ENCODE peak calls at places on chromosomes 4 and X, in eight cellular contexts. One of them, this sample, is unnamed.
A peak's percentile ranks its signal among the peaks of the same experiment; 100 is the strongest.

GRCh38 chr4:173490256-173490655 is 39.8 kb downstream of the HAND2 start:
- DNase-seq in fibroblast of mammary gland: no peak
- DNase-seq in sigmoid colon: no peak
- DNase-seq in lung: no peak
- DNase-seq in chondrocyte: no peak
- DNase-seq in adrenal gland: no peak
- DNase-seq in WTC11: no peak
- DNase-seq in dorsolateral prefrontal cortex: no peak
- DNase-seq in this sample: no peak

GRCh38 chrX:27966492-27966891 is 14.8 kb downstream of the DCAF8L1 start:
- DNase-seq in fibroblast of mammary gland: no peak
- DNase-seq in sigmoid colon: no peak
- DNase-seq in lung: no peak
- DNase-seq in chondrocyte: no peak
- DNase-seq in adrenal gland: no peak
- DNase-seq in WTC11: no peak
- DNase-seq in dorsolateral prefrontal cortex: no peak
- DNase-seq in this sample: no peak

GRCh38 chr4:157005193-157005592 is 33.6 kb upstream of the PDGFC start:
- DNase-seq in fibroblast of mammary gland: no peak
- DNase-seq in sigmoid colon: no peak
- DNase-seq in lung: no peak
- DNase-seq in chondrocyte: no peak
- DNase-seq in adrenal gland: no peak
- DNase-seq in WTC11: no peak
- DNase-seq in dorsolateral prefrontal cortex: no peak
- DNase-seq in this sample: no peak

GRCh38 chr4:101265816-101266172 is 81.5 kb downstream of the PPP3CA start:
- DNase-seq in fibroblast of mammary gland: no peak
- DNase-seq in sigmoid colon: no peak
- DNase-seq in lung: no peak
- DNase-seq in chondrocyte: no peak
- DNase-seq in adrenal gland: no peak
- DNase-seq in WTC11: no peak
- DNase-seq in dorsolateral prefrontal cortex: no peak
- DNase-seq in this sample: no peak

GRCh38 chr4:138910914-138911336 is 104.7 kb upstream of the NOCT start:
- DNase-seq in fibroblast of mammary gland: peak; percentile 70
- DNase-seq in sigmoid colon: peak; percentile 81
- DNase-seq in lung: peak; percentile 78
- DNase-seq in chondrocyte: no peak
- DNase-seq in adrenal gland: peak; percentile 39
- DNase-seq in WTC11: peak; percentile 24
- DNase-seq in dorsolateral prefrontal cortex: peak; percentile 76
- DNase-seq in this sample: no peak

GRCh38 chr4:151669990-151670389 is 90.8 kb downstream of the GATB start:
- DNase-seq in fibroblast of mammary gland: no peak
- DNase-seq in sigmoid colon: no peak
- DNase-seq in lung: no peak
- DNase-seq in chondrocyte: no peak
- DNase-seq in adrenal gland: no peak
- DNase-seq in WTC11: no peak
- DNase-seq in dorsolateral prefrontal cortex: no peak
- DNase-seq in this sample: no peak

GRCh38 chr4:154425514-154425913 is 66.1 kb downstream of the DCHS2 start:
- DNase-seq in fibroblast of mammary gland: no peak
- DNase-seq in sigmoid colon: no peak
- DNase-seq in lung: no peak
- DNase-seq in chondrocyte: no peak
- DNase-seq in adrenal gland: no peak
- DNase-seq in WTC11: no peak
- DNase-seq in dorsolateral prefrontal cortex: no peak
- DNase-seq in this sample: no peak

GRCh38 chrX:51737062-51737461 is 6.2 kb upstream of the GSPT2 start:
- DNase-seq in fibroblast of mammary gland: no peak
- DNase-seq in sigmoid colon: no peak
- DNase-seq in lung: no peak
- DNase-seq in chondrocyte: no peak
- DNase-seq in adrenal gland: no peak
- DNase-seq in WTC11: no peak
- DNase-seq in dorsolateral prefrontal cortex: no peak
- DNase-seq in this sample: no peak

GRCh38 chr4:186217733-186218293 is 9.5 kb upstream of the KLKB1 start:
- DNase-seq in fibroblast of mammary gland: no peak
- DNase-seq in sigmoid colon: no peak
- DNase-seq in lung: no peak
- DNase-seq in chondrocyte: no peak
- DNase-seq in adrenal gland: no peak
- DNase-seq in WTC11: no peak
- DNase-seq in dorsolateral prefrontal cortex: no peak
- DNase-seq in this sample: no peak

GRCh38 chr4:72842323-72842722 is 227.2 kb downstream of the COX18 start:
- DNase-seq in fibroblast of mammary gland: no peak
- DNase-seq in sigmoid colon: no peak
- DNase-seq in lung: no peak
- DNase-seq in chondrocyte: no peak
- DNase-seq in adrenal gland: no peak
- DNase-seq in WTC11: no peak
- DNase-seq in dorsolateral prefrontal cortex: no peak
- DNase-seq in this sample: no peak

GRCh38 chrX:118502121-118502794 is 6.6 kb downstream of the DOCK11 start:
- DNase-seq in fibroblast of mammary gland: no peak
- DNase-seq in sigmoid colon: no peak
- DNase-seq in lung: no peak
- DNase-seq in chondrocyte: no peak
- DNase-seq in adrenal gland: no peak
- DNase-seq in WTC11: no peak
- DNase-seq in dorsolateral prefrontal cortex: no peak
- DNase-seq in this sample: no peak

GRCh38 chr4:145132521-145133098 is 34.5 kb downstream of the ABCE1 start:
- DNase-seq in fibroblast of mammary gland: peak; percentile 29
- DNase-seq in sigmoid colon: no peak
- DNase-seq in lung: no peak
- DNase-seq in chondrocyte: no peak
- DNase-seq in adrenal gland: peak; percentile 9
- DNase-seq in WTC11: no peak
- DNase-seq in dorsolateral prefrontal cortex: no peak
- DNase-seq in this sample: peak; percentile 37

GRCh38 chrX:32687379-32687778 is 524.0 kb downstream of the DMD start:
- DNase-seq in fibroblast of mammary gland: no peak
- DNase-seq in sigmoid colon: no peak
- DNase-seq in lung: no peak
- DNase-seq in chondrocyte: no peak
- DNase-seq in adrenal gland: no peak
- DNase-seq in WTC11: no peak
- DNase-seq in dorsolateral prefrontal cortex: no peak
- DNase-seq in this sample: no peak

GRCh38 chr4:150583287-150584197 is 1.6 kb downstream of the MAB21L2 start:
- DNase-seq in fibroblast of mammary gland: no peak
- DNase-seq in sigmoid colon: peak; percentile 85
- DNase-seq in lung: no peak
- DNase-seq in chondrocyte: peak; percentile 92
- DNase-seq in adrenal gland: no peak
- DNase-seq in WTC11: peak; percentile 49
- DNase-seq in dorsolateral prefrontal cortex: peak; percentile 39
- DNase-seq in this sample: no peak

GRCh38 chrX:68985135-68985725 is 156.4 kb downstream of the EFNB1 start:
- DNase-seq in fibroblast of mammary gland: no peak
- DNase-seq in sigmoid colon: no peak
- DNase-seq in lung: no peak
- DNase-seq in chondrocyte: no peak
- DNase-seq in adrenal gland: no peak
- DNase-seq in WTC11: no peak
- DNase-seq in dorsolateral prefrontal cortex: no peak
- DNase-seq in this sample: no peak

GRCh38 chr4:99458911-99459447 is 23.8 kb upstream of the ADH7 start:
- DNase-seq in fibroblast of mammary gland: no peak
- DNase-seq in sigmoid colon: no peak
- DNase-seq in lung: no peak
- DNase-seq in chondrocyte: no peak
- DNase-seq in adrenal gland: no peak
- DNase-seq in WTC11: no peak
- DNase-seq in dorsolateral prefrontal cortex: no peak
- DNase-seq in this sample: no peak

GRCh38 chrX:122703762-122704161 is 480.3 kb upstream of the GRIA3 start:
- DNase-seq in fibroblast of mammary gland: peak; percentile 29
- DNase-seq in sigmoid colon: no peak
- DNase-seq in lung: no peak
- DNase-seq in chondrocyte: no peak
- DNase-seq in adrenal gland: no peak
- DNase-seq in WTC11: no peak
- DNase-seq in dorsolateral prefrontal cortex: no peak
- DNase-seq in this sample: no peak

GRCh38 chr4:125140966-125141495 is 173.7 kb upstream of the FAT4 start:
- DNase-seq in fibroblast of mammary gland: peak; percentile 43
- DNase-seq in sigmoid colon: no peak
- DNase-seq in lung: no peak
- DNase-seq in chondrocyte: no peak
- DNase-seq in adrenal gland: no peak
- DNase-seq in WTC11: no peak
- DNase-seq in dorsolateral prefrontal cortex: no peak
- DNase-seq in this sample: no peak

DNA sequence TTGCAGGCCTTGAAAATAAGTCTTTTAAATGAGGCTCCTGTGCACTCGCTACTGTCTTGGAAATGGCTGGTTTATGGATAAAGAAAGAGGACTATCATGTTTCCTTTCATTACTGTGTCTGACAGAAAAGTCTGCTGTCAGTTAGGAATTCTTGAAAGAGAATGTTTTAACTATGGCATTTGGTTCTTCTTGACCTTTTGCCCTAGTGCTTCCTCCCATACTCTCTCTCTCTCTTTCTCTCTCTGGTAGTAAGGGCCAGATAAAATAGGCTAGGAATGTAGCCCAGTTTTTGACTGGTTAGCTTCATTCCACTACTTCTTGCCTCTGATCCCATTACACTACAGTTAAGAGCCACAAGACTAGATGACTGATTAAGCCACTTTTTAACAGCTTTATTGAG is 29.8 kb downstream of the YY2 start:
- DNase-seq in fibroblast of mammary gland: no peak
- DNase-seq in sigmoid colon: no peak
- DNase-seq in lung: no peak
- DNase-seq in chondrocyte: no peak
- DNase-seq in adrenal gland: no peak
- DNase-seq in WTC11: no peak
- DNase-seq in dorsolateral prefrontal cortex: no peak
- DNase-seq in this sample: no peak
- TF ChIP-seq CTCF in fibroblast of mammary gland: no peak
- TF ChIP-seq CTCF in sigmoid colon: no peak
- TF ChIP-seq CTCF in lung: no peak
- TF ChIP-seq CTCF in chondrocyte: no peak
- TF ChIP-seq CTCF in adrenal gland: no peak
- TF ChIP-seq CTCF in WTC11: no peak
- TF ChIP-seq CTCF in dorsolateral prefrontal cortex: no peak
- TF ChIP-seq CTCF in this sample: no peak

DNA sequence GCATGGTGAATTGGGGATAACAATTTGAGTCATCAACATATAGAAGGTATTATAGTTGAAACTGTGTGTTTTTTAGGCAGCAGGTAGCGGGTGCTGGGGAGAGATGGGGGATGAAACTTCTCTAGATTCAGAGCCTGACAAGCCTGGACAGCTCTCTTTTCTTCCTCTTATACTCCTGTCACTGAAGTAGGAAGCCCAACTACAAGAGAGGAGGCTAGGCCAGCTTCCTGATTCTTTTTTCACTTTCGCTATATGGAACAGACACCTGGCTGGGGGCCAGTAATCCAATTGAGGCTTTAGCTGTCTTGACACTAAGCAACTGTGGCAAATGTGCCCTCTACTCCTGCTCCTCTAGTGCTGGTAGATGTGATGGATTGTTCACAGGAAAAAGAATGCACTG is 69.2 kb downstream of the PHKA1 start:
- DNase-seq in fibroblast of mammary gland: no peak
- DNase-seq in sigmoid colon: no peak
- DNase-seq in lung: no peak
- DNase-seq in chondrocyte: no peak
- DNase-seq in adrenal gland: no peak
- DNase-seq in WTC11: no peak
- DNase-seq in dorsolateral prefrontal cortex: no peak
- DNase-seq in this sample: no peak
- TF ChIP-seq CTCF in fibroblast of mammary gland: no peak
- TF ChIP-seq CTCF in sigmoid colon: no peak
- TF ChIP-seq CTCF in lung: no peak
- TF ChIP-seq CTCF in chondrocyte: no peak
- TF ChIP-seq CTCF in adrenal gland: no peak
- TF ChIP-seq CTCF in WTC11: no peak
- TF ChIP-seq CTCF in dorsolateral prefrontal cortex: no peak
- TF ChIP-seq CTCF in this sample: no peak

DNA sequence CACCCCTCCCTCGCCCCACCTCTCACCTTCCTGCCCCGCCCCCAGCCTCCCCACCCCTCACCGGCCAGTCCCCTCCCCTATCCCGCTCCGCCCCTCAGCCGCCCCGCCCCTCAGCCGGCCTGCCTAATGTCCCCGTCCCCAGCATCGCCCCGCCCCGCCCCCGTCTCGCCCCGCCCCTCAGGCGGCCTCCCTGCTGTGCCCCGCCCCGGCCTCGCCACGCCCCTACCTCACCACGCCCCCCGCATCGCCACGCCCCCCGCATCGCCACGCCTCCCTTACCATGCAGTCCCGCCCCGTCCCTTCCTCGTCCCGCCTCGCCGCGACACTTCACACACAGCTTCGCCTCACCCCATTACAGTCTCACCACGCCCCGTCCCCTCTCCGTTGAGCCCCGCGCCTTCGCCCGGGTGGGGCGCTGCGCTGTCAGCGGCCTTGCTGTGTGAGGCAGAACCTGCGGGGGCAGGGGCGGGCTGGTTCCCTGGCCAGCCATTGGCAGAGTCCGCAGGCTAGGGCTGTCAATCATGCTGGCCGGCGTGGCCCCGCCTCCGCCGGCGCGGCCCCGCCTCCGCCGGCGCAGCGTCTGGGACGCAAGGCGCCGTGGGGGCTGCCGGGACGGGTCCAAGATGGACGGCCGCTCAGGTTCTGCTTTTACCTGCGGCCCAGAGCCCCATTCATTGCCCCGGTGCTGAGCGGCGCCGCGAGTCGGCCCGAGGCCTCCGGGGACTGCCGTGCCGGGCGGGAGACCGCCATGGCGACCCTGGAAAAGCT is at the start of the genes HTT and HTT-AS:
- DNase-seq in fibroblast of mammary gland: peak; percentile 89
- DNase-seq in sigmoid colon: peak; percentile 98
- DNase-seq in lung: peak; percentile 98
- DNase-seq in chondrocyte: peak; percentile 97
- DNase-seq in adrenal gland: peak; percentile 99
- DNase-seq in WTC11: peak; percentile 95
- DNase-seq in dorsolateral prefrontal cortex: peak; percentile 97
- DNase-seq in this sample: peak; percentile 97
- TF ChIP-seq CTCF in fibroblast of mammary gland: no peak
- TF ChIP-seq CTCF in sigmoid colon: no peak
- TF ChIP-seq CTCF in lung: no peak
- TF ChIP-seq CTCF in chondrocyte: peak; percentile 16
- TF ChIP-seq CTCF in adrenal gland: peak; percentile 13
- TF ChIP-seq CTCF in WTC11: no peak
- TF ChIP-seq CTCF in dorsolateral prefrontal cortex: no peak
- TF ChIP-seq CTCF in this sample: no peak

DNA sequence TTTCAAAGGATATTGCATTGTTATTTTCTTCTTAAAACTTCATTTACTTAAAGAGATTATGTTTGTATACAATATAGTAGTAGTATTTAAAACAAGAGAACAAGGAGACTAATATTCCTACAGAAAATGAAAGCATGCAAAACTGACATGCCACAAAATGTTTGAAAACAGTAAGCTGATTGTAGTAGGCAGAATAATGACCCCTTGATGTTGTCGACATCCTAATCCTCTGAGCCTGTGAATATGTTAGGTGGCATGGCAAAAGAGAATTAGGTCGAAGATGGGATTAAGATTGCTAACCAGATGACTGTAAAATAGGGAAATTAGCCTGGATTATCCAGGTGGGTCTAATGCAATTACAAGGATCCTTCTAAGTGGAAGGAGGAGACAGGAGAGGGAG is 522.2 kb upstream of the NR3C2 start:
- DNase-seq in fibroblast of mammary gland: no peak
- DNase-seq in sigmoid colon: no peak
- DNase-seq in lung: no peak
- DNase-seq in chondrocyte: no peak
- DNase-seq in adrenal gland: no peak
- DNase-seq in WTC11: no peak
- DNase-seq in dorsolateral prefrontal cortex: no peak
- DNase-seq in this sample: no peak
- TF ChIP-seq CTCF in fibroblast of mammary gland: no peak
- TF ChIP-seq CTCF in sigmoid colon: no peak
- TF ChIP-seq CTCF in lung: no peak
- TF ChIP-seq CTCF in chondrocyte: no peak
- TF ChIP-seq CTCF in adrenal gland: no peak
- TF ChIP-seq CTCF in WTC11: no peak
- TF ChIP-seq CTCF in dorsolateral prefrontal cortex: no peak
- TF ChIP-seq CTCF in this sample: no peak

This sample was measured in activated CD8-positive, alpha-beta T cell treated with anti-CD3 and anti-CD28 coated beads for 36 hours.